ENCODE peak calls at places on chromosomes 13 and 19, in six cellular contexts. Q, A, G, C, J and Z are unnamed samples.

GRCh38 chr13:98998831-98999634 is 21.2 kb upstream of the DOCK9 start:
- DNase-seq in Q (no peak), A (no peak), G (peak), C (no peak), J (no peak), Z (no peak)

GRCh38 chr13:31377946-31378345 is 178.2 kb downstream of the B3GLCT start:
- DNase-seq in Q (no peak), A (no peak), G (no peak), C (no peak), J (no peak), Z (no peak)

GRCh38 chr19:2294377-2295335 is 12.7 kb upstream of the PEAK3 start:
- DNase-seq in Q (no peak), A (no peak), G (no peak), C (no peak), J (no peak), Z (peak)

GRCh38 chr13:79281335-79281734 is 124.7 kb downstream of the RBM26 start:
- DNase-seq in Q (no peak), A (no peak), G (no peak), C (no peak), J (no peak), Z (no peak)

GRCh38 chr19:51729781-51730180 is 6.0 kb upstream of the HAS1 start:
- DNase-seq in Q (no peak), A (no peak), G (no peak), C (no peak), J (no peak), Z (no peak)

GRCh38 chr19:32363632-32364031 is 18.2 kb downstream of the ZNF507 start:
- DNase-seq in Q (no peak), A (no peak), G (no peak), C (no peak), J (no peak), Z (no peak)

GRCh38 chr13:76314495-76314894 is 571.7 kb downstream of the KCTD12 start:
- DNase-seq in Q (peak), A (no peak), G (no peak), C (no peak), J (no peak), Z (no peak)

GRCh38 chr19:51503891-51504290 is 2.3 kb upstream of the SIGLEC12 start:
- DNase-seq in Q (no peak), A (no peak), G (no peak), C (no peak), J (no peak), Z (no peak)

GRCh38 chr13:30616927-30617314 is 799 bp upstream of the USPL1 start:
- DNase-seq in Q (peak), A (peak), G (peak), C (peak), J (peak), Z (no peak)

GRCh38 chr13:74204606-74205312 is 70.6 kb upstream of the KLF12 start:
- DNase-seq in Q (no peak), A (no peak), G (no peak), C (no peak), J (no peak), Z (no peak)

GRCh38 chr19:30936276-30936675 is 413.0 kb downstream of the TSHZ3 start:
- DNase-seq in Q (no peak), A (no peak), G (no peak), C (no peak), J (no peak), Z (no peak)

GRCh38 chr19:13984186-13984585 is 21.9 kb downstream of the RFX1 start:
- DNase-seq in Q (no peak), A (no peak), G (no peak), C (no peak), J (no peak), Z (no peak)

GRCh38 chr13:45512148-45512498 is 47.4 kb downstream of the COG3 start:
- DNase-seq in Q (no peak), A (no peak), G (no peak), C (no peak), J (no peak), Z (no peak)

GRCh38 chr19:10692673-10693264 is 8.5 kb upstream of the QTRT1 start:
- DNase-seq in Q (no peak), A (no peak), G (no peak), C (no peak), J (no peak), Z (no peak)

GRCh38 chr13:64278493-64278892 is 2862.8 kb upstream of the PCDH20 start:
- DNase-seq in Q (no peak), A (no peak), G (no peak), C (no peak), J (no peak), Z (no peak)

GRCh38 chr13:110150384-110151091 is 156.4 kb downstream of the COL4A1 start:
- DNase-seq in Q (no peak), A (no peak), G (no peak), C (no peak), J (no peak), Z (no peak)

GRCh38 chr19:34994643-34995471 is 5.3 kb upstream of the GRAMD1A start:
- DNase-seq in Q (no peak), A (no peak), G (no peak), C (no peak), J (peak), Z (peak)

GRCh38 chr13:26968431-26969335 is 202.9 kb downstream of the USP12 start:
- DNase-seq in Q (peak), A (no peak), G (no peak), C (no peak), J (no peak), Z (no peak)

GRCh38 chr19:4061683-4062575 is 4.8 kb downstream of the ZBTB7A start:
- DNase-seq in Q (no peak), A (no peak), G (peak), C (peak), J (no peak), Z (peak)

GRCh38 chr13:36211567-36211966 is 2.8 kb downstream of the SOHLH2 start:
- DNase-seq in Q (no peak), A (no peak), G (no peak), C (no peak), J (no peak), Z (no peak)

DNA sequence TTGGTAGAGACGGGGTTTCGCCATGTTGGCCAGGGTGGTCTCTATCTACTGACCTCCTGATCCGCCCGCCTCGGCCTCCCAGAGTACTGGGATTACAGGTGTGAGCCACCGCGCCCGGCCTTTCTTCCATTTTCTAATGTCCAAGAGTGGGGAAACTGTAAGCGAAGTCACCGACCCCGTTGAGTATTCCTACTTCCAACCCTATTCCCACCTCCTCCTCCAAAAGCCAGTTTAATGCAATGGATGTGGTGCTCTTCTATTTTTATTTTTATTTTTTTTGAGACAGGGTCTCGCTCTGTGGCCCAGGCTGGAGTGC is 449 bp downstream of the RNU6-9 start:
- DNase-seq in Q (no peak), A (no peak), G (no peak), C (no peak), J (no peak), Z (no peak)
- H3K27ac ChIP-seq in Q (peak), A (peak), G (no peak), C (peak), J (peak), Z (no peak)

DNA sequence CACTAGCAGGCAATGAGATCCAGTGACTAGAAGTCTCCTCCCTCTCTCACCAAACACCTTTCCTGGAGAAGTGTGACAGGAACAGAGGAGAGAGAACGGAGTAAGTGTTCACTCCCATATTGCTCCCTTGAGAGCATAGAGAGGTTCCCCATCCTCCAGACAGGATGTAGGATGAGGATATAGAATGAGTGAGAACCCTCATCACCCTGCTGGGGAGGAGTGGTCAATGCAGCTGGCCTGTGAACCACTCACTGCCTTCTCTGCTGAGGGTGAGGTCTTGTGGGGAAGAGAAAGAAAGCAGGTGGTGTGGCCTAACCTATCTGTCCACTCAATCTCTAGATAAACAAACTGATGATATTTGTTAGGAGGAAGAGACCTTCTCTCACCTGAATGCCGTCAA is 386.6 kb downstream of the PCDH20 start:
- DNase-seq in Q (no peak), A (no peak), G (no peak), C (no peak), J (no peak), Z (no peak)
- H3K27ac ChIP-seq in Q (no peak), A (no peak), G (no peak), C (no peak), J (no peak), Z (no peak)

GRCh38 chr13:50277906-50278305 is 262.7 kb downstream of the KCNRG start:
- DNase-seq in Q (no peak), A (no peak), G (no peak), C (no peak), J (no peak), Z (no peak)

GRCh38 chr13:50274181-50274580 is 258.9 kb downstream of the KCNRG start:
- DNase-seq in Q (no peak), A (no peak), G (no peak), C (no peak), J (no peak), Z (no peak)

GRCh38 chr13:50276550-50276949 is 261.3 kb downstream of the KCNRG start:
- DNase-seq in Q (no peak), A (no peak), G (no peak), C (no peak), J (no peak), Z (no peak)

GRCh38 chr13:50275392-50276063 is 260.3 kb downstream of the KCNRG start:
- DNase-seq in Q (no peak), A (no peak), G (no peak), C (no peak), J (no peak), Z (no peak)

DNA sequence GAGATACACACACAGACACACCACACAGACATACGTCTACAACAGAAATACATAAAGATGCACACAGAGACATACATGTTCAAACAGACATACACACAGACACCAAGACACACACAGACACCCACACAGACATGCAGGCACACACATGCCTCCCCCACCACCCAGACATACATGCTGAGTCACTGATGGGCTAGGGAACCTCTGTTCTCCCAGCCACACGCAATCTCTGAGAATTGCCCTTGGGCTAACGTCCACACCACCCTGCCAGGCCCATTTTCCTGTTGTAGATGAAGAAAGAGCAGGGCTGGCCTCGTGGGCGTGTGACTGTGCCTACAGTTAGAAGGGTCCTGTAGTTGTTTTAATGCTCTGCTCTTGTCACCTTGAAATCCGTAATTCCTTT is 261.9 kb downstream of the KCNRG start:
- DNase-seq in Q (no peak), A (no peak), G (no peak), C (no peak), J (no peak), Z (no peak)
- H3K27ac ChIP-seq in Q (no peak), A (no peak), G (no peak), C (no peak), J (no peak), Z (no peak)

GRCh38 chr19:50040967-50041366 is 15.2 kb downstream of the ZNF473 start:
- DNase-seq in Q (no peak), A (no peak), G (no peak), C (no peak), J (no peak), Z (no peak)
- H3K27ac ChIP-seq in Q (no peak), A (no peak), G (no peak), C (no peak), J (no peak), Z (no peak)

DNA sequence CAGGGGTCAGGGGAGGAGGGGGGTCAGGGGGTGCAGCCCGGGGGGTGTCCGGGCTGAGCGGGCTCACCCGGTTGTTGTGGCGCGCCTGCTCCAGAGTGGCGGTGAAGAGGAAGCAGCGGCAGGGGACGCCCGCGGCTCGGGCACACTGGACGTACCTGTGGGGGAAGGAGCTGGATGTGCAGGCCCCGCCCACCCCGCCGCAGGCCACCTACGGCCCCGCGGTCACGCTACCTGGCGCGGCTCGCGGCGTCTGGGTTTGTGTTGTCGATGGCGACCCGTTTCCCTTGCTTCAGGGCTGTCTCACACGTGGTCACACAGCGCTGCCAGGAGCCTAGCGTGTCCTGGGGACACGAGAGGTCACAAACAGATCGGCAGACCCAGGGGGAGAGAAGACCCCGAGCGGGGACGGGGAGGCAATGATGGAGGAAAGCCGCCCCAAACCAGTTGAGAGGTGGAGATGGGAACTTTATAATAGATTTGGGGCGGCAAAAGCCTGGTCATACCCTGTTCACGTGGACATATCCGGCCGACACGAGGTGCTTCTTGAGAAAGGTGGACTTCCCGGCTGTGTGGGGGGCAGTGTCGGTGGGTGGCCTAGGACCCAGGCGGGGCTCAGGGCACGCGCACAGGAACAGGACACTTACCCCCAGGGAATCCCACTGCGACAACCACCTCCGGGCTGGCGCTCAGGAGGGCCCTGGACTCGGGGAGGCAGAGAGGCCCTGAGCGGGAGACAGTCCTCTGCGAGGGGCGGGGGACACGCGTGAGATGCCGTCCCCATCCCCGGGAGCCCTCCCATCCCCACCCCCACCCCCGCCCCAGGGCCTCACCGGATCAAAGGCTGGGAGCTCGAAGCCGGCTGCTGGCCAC is 5.6 kb downstream of the PNKP start:
- DNase-seq in Q (no peak), A (no peak), G (peak), C (no peak), J (no peak), Z (no peak)
- H3K27ac ChIP-seq in Q (peak), A (no peak), G (no peak), C (peak), J (no peak), Z (no peak)

GRCh38 chr19:6065685-6066365 is 44.5 kb downstream of the RFX2 start:
- DNase-seq in Q (no peak), A (peak), G (peak), C (no peak), J (peak), Z (peak)
- H3K27ac ChIP-seq in Q (no peak), A (peak), G (peak), C (peak), J (peak), Z (peak)

DNA sequence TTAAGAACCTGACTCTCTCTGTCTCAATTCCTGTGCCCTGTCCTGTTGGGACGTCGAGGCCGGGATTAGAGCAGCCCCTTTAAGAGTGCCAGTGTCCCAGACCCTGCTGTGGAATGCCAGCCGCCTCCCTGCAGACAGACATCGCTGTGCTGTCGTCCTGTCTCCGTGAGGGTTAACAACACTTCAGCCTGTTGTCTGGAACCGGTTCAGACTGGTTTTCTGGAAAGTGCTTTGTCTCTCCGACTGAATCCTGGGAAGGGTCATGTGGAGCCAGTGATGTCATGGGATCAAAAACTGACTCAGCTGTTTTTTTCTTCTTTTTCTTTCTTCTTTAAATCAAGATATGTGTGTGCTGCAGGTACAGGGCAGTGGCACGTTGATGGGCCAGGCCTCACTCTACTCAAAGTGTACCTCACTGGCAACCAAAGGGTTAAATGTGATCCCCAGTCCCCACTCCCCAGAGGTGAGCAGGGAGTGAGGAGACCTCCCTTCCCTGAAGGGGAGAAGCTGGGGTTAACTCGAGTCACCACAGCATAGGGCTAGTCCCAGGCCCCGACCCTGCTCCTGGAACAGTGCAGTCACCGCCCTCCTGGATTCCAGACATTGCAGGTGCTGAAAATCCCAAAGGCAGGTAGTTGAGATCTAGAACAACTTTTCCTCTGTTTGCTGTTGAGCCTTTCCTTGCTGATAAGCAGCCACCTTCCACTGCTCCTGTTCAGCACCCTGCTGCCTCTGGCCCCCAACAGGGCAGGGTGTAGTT is 50.8 kb downstream of the TSSK6 start:
- DNase-seq in Q (peak), A (no peak), G (no peak), C (no peak), J (no peak), Z (no peak)
- H3K27ac ChIP-seq in Q (peak), A (no peak), G (peak), C (peak), J (no peak), Z (peak)

GRCh38 chr19:42271861-42272534 is 2.9 kb downstream of the CIC start:
- DNase-seq in Q (no peak), A (no peak), G (peak), C (no peak), J (no peak), Z (no peak)
- H3K27ac ChIP-seq in Q (no peak), A (no peak), G (peak), C (peak), J (peak), Z (no peak)

DNA sequence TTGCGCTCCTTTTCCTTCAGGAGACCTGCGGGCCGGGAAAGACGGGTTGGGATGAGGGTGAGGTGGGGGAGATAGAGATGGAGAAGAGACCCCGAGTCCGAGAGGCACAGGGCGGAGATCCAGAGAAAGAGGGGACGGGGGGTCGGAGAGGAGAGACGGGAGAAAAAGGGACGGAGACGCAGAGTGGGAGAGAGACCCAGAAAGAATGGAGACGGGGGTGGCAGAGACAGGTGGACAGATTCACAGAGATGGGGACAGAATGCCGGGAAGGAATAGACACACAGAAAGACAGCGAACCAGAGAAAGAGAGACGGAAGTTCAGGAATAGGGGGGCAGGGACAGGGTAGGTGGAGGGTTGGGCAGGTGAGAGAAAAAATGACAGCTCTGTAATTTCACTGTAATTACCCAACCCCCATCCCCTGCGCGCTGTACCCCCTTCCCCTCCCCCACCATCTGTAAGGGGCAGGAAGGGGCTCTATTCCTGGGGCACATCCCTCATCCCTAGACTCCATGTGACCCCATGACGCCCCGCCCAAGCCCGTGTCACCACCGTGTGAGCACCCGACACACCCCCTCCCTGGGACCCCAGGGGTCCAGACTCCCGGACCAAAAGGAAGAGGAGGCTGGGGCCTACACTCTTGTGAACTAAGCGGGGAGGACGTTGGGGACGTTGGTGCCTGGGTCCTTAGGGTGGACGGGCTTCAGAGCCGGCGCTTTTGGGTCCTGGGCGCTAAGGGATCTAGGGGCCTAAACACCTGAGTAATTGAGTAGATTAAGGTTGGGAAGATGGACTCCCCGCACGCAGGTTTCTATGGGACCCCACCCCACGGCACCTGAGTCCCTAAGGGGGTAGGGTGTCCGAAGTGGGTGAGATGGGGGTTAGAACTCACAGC is 967 bp downstream of the DBP start:
- DNase-seq in Q (peak), A (no peak), G (peak), C (no peak), J (no peak), Z (no peak)
- H3K27ac ChIP-seq in Q (peak), A (peak), G (peak), C (peak), J (peak), Z (peak)

DNA sequence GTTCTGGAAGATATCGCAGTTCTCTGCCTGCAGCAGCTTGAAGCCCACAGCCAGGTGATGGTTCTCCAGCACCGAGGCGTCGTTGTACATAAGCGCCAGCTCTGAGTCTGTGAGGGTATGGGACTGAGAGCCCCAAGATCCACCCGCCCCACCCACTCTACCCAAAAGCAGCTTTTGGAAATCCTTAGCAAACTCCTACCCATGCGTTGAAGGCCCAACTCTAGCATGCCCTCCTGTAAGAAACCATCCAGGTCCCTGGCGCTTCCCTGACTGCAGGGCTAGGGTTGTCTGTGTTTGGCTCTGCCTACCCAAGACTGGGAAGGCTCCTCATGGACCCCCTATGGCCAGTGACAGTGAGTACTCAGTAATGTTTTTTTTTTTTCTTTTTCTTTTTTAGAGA is 9.4 kb downstream of the PDE4C start:
- DNase-seq in Q (no peak), A (no peak), G (no peak), C (no peak), J (no peak), Z (no peak)
- H3K27ac ChIP-seq in Q (no peak), A (no peak), G (no peak), C (no peak), J (no peak), Z (no peak)